ENCODE peak calls at places on chromosome 12, in ten cellular contexts. One of them, this sample, is unnamed.

GRCh38 chr12:3034067-3034750 is 43.0 kb upstream of the TSPAN9 start:
- DNase-seq in cardiac muscle cell: peak; percentile 76
- DNase-seq in left ventricle myocardium inferior: peak; percentile 65
- DNase-seq in activated CD8-positive, alpha-beta T cell treated with anti-CD3 and anti-CD28 coated beads, Interleukin-2, amount 10 ng/mL, durations not matched to agents 7 days and 5 days: peak; percentile 65
- DNase-seq in AG04450: peak; percentile 44
- DNase-seq in brain microvascular endothelial cell: peak; percentile 80
- DNase-seq in KBM-7: peak; percentile 69
- DNase-seq in ovary: peak; percentile 69
- DNase-seq in endothelial cell: peak; percentile 86
- DNase-seq in RWPE1: peak; percentile 66
- DNase-seq in this sample: no peak

GRCh38 chr12:109153711-109154434 is 37.5 kb downstream of the ACACB start:
- DNase-seq in endothelial cell: no peak
- DNase-seq in cardiac muscle cell: no peak
- DNase-seq in brain microvascular endothelial cell: no peak
- DNase-seq in left ventricle myocardium inferior: no peak
- DNase-seq in ovary: peak; percentile 49
- DNase-seq in activated CD8-positive, alpha-beta T cell treated with anti-CD3 and anti-CD28 coated beads, Interleukin-2, amount 10 ng/mL, durations not matched to agents 7 days and 5 days: no peak
- DNase-seq in RWPE1: no peak
- DNase-seq in AG04450: no peak
- DNase-seq in KBM-7: peak; percentile 40
- DNase-seq in this sample: no peak

GRCh38 chr12:58639323-58639934 is 280.9 kb downstream of the LRIG3 start:
- DNase-seq in AG04450: no peak
- DNase-seq in ovary: no peak
- DNase-seq in endothelial cell: no peak
- DNase-seq in cardiac muscle cell: peak; percentile 45
- DNase-seq in activated CD8-positive, alpha-beta T cell treated with anti-CD3 and anti-CD28 coated beads, Interleukin-2, amount 10 ng/mL, durations not matched to agents 7 days and 5 days: no peak
- DNase-seq in RWPE1: no peak
- DNase-seq in KBM-7: no peak
- DNase-seq in brain microvascular endothelial cell: peak; percentile 38
- DNase-seq in left ventricle myocardium inferior: no peak
- DNase-seq in this sample: no peak

GRCh38 chr12:116257213-116257612 is 20.3 kb downstream of the MED13L start:
- DNase-seq in left ventricle myocardium inferior: no peak
- DNase-seq in brain microvascular endothelial cell: no peak
- DNase-seq in ovary: no peak
- DNase-seq in endothelial cell: no peak
- DNase-seq in activated CD8-positive, alpha-beta T cell treated with anti-CD3 and anti-CD28 coated beads, Interleukin-2, amount 10 ng/mL, durations not matched to agents 7 days and 5 days: no peak
- DNase-seq in cardiac muscle cell: peak; percentile 54
- DNase-seq in RWPE1: no peak
- DNase-seq in KBM-7: peak; percentile 37
- DNase-seq in AG04450: no peak
- DNase-seq in this sample: no peak

GRCh38 chr12:56061982-56062381 is 18.0 kb upstream of the ERBB3 start:
- DNase-seq in left ventricle myocardium inferior: no peak
- DNase-seq in AG04450: no peak
- DNase-seq in endothelial cell: no peak
- DNase-seq in activated CD8-positive, alpha-beta T cell treated with anti-CD3 and anti-CD28 coated beads, Interleukin-2, amount 10 ng/mL, durations not matched to agents 7 days and 5 days: no peak
- DNase-seq in RWPE1: no peak
- DNase-seq in ovary: no peak
- DNase-seq in cardiac muscle cell: no peak
- DNase-seq in brain microvascular endothelial cell: peak; percentile 2
- DNase-seq in KBM-7: no peak
- DNase-seq in this sample: no peak

GRCh38 chr12:21155517-21156351 is 24.7 kb downstream of the SLCO1B1 start:
- DNase-seq in KBM-7: no peak
- DNase-seq in RWPE1: no peak
- DNase-seq in left ventricle myocardium inferior: no peak
- DNase-seq in cardiac muscle cell: no peak
- DNase-seq in activated CD8-positive, alpha-beta T cell treated with anti-CD3 and anti-CD28 coated beads, Interleukin-2, amount 10 ng/mL, durations not matched to agents 7 days and 5 days: no peak
- DNase-seq in brain microvascular endothelial cell: no peak
- DNase-seq in AG04450: no peak
- DNase-seq in ovary: no peak
- DNase-seq in endothelial cell: no peak
- DNase-seq in this sample: no peak

GRCh38 chr12:113855998-113856397 is 110.1 kb downstream of the RBM19 start:
- DNase-seq in RWPE1: no peak
- DNase-seq in brain microvascular endothelial cell: no peak
- DNase-seq in endothelial cell: no peak
- DNase-seq in activated CD8-positive, alpha-beta T cell treated with anti-CD3 and anti-CD28 coated beads, Interleukin-2, amount 10 ng/mL, durations not matched to agents 7 days and 5 days: no peak
- DNase-seq in AG04450: no peak
- DNase-seq in cardiac muscle cell: no peak
- DNase-seq in ovary: no peak
- DNase-seq in left ventricle myocardium inferior: peak; percentile 53
- DNase-seq in KBM-7: no peak
- DNase-seq in this sample: no peak

GRCh38 chr12:109789649-109790048 is 43.5 kb downstream of the TRPV4 start:
- DNase-seq in left ventricle myocardium inferior: no peak
- DNase-seq in cardiac muscle cell: no peak
- DNase-seq in activated CD8-positive, alpha-beta T cell treated with anti-CD3 and anti-CD28 coated beads, Interleukin-2, amount 10 ng/mL, durations not matched to agents 7 days and 5 days: no peak
- DNase-seq in endothelial cell: no peak
- DNase-seq in RWPE1: no peak
- DNase-seq in KBM-7: no peak
- DNase-seq in ovary: no peak
- DNase-seq in brain microvascular endothelial cell: no peak
- DNase-seq in AG04450: no peak
- DNase-seq in this sample: no peak

GRCh38 chr12:104588048-104588942 is 131.5 kb downstream of the CHST11 start:
- DNase-seq in KBM-7: no peak
- DNase-seq in endothelial cell: no peak
- DNase-seq in cardiac muscle cell: peak; percentile 27
- DNase-seq in left ventricle myocardium inferior: no peak
- DNase-seq in ovary: no peak
- DNase-seq in AG04450: no peak
- DNase-seq in activated CD8-positive, alpha-beta T cell treated with anti-CD3 and anti-CD28 coated beads, Interleukin-2, amount 10 ng/mL, durations not matched to agents 7 days and 5 days: no peak
- DNase-seq in RWPE1: peak; percentile 79
- DNase-seq in brain microvascular endothelial cell: peak; percentile 66
- DNase-seq in this sample: no peak

GRCh38 chr12:122121341-122122192 is 43.0 kb downstream of the MLXIP start:
- DNase-seq in brain microvascular endothelial cell: no peak
- DNase-seq in RWPE1: no peak
- DNase-seq in cardiac muscle cell: no peak
- DNase-seq in KBM-7: no peak
- DNase-seq in AG04450: no peak
- DNase-seq in endothelial cell: no peak
- DNase-seq in ovary: peak; percentile 34
- DNase-seq in left ventricle myocardium inferior: peak; percentile 6
- DNase-seq in activated CD8-positive, alpha-beta T cell treated with anti-CD3 and anti-CD28 coated beads, Interleukin-2, amount 10 ng/mL, durations not matched to agents 7 days and 5 days: no peak
- DNase-seq in this sample: no peak

GRCh38 chr12:114784526-114784925 is 100.6 kb upstream of the TBX3 start:
- DNase-seq in RWPE1: no peak
- DNase-seq in AG04450: no peak
- DNase-seq in ovary: no peak
- DNase-seq in brain microvascular endothelial cell: no peak
- DNase-seq in KBM-7: no peak
- DNase-seq in activated CD8-positive, alpha-beta T cell treated with anti-CD3 and anti-CD28 coated beads, Interleukin-2, amount 10 ng/mL, durations not matched to agents 7 days and 5 days: no peak
- DNase-seq in left ventricle myocardium inferior: no peak
- DNase-seq in endothelial cell: no peak
- DNase-seq in cardiac muscle cell: no peak
- DNase-seq in this sample: no peak

GRCh38 chr12:27505124-27505523 is 18.9 kb upstream of the PPFIBP1 start:
- DNase-seq in ovary: no peak
- DNase-seq in cardiac muscle cell: peak; percentile 58
- DNase-seq in brain microvascular endothelial cell: no peak
- DNase-seq in endothelial cell: no peak
- DNase-seq in left ventricle myocardium inferior: no peak
- DNase-seq in AG04450: no peak
- DNase-seq in activated CD8-positive, alpha-beta T cell treated with anti-CD3 and anti-CD28 coated beads, Interleukin-2, amount 10 ng/mL, durations not matched to agents 7 days and 5 days: no peak
- DNase-seq in KBM-7: no peak
- DNase-seq in RWPE1: no peak
- DNase-seq in this sample: no peak

GRCh38 chr12:20448781-20449180 is 80.4 kb downstream of the PDE3A start:
- DNase-seq in cardiac muscle cell: no peak
- DNase-seq in activated CD8-positive, alpha-beta T cell treated with anti-CD3 and anti-CD28 coated beads, Interleukin-2, amount 10 ng/mL, durations not matched to agents 7 days and 5 days: no peak
- DNase-seq in left ventricle myocardium inferior: no peak
- DNase-seq in AG04450: no peak
- DNase-seq in RWPE1: no peak
- DNase-seq in ovary: no peak
- DNase-seq in KBM-7: no peak
- DNase-seq in brain microvascular endothelial cell: no peak
- DNase-seq in endothelial cell: no peak
- DNase-seq in this sample: no peak

GRCh38 chr12:116964004-116964739 is 53.4 kb downstream of the FBXW8 start:
- DNase-seq in left ventricle myocardium inferior: no peak
- DNase-seq in activated CD8-positive, alpha-beta T cell treated with anti-CD3 and anti-CD28 coated beads, Interleukin-2, amount 10 ng/mL, durations not matched to agents 7 days and 5 days: no peak
- DNase-seq in KBM-7: no peak
- DNase-seq in cardiac muscle cell: no peak
- DNase-seq in ovary: no peak
- DNase-seq in endothelial cell: no peak
- DNase-seq in RWPE1: no peak
- DNase-seq in AG04450: no peak
- DNase-seq in brain microvascular endothelial cell: no peak
- DNase-seq in this sample: no peak

GRCh38 chr12:49098035-49098451 is 3.4 kb upstream of the DHH start:
- DNase-seq in activated CD8-positive, alpha-beta T cell treated with anti-CD3 and anti-CD28 coated beads, Interleukin-2, amount 10 ng/mL, durations not matched to agents 7 days and 5 days: peak; percentile 75
- DNase-seq in left ventricle myocardium inferior: peak; percentile 25
- DNase-seq in brain microvascular endothelial cell: no peak
- DNase-seq in cardiac muscle cell: peak; percentile 64
- DNase-seq in RWPE1: no peak
- DNase-seq in KBM-7: peak; percentile 84
- DNase-seq in ovary: no peak
- DNase-seq in endothelial cell: peak; percentile 76
- DNase-seq in AG04450: no peak
- DNase-seq in this sample: peak; percentile 32

GRCh38 chr12:49776413-49776812 is 35.1 kb downstream of the TMBIM6 start:
- DNase-seq in brain microvascular endothelial cell: peak; percentile 69
- DNase-seq in cardiac muscle cell: peak; percentile 89
- DNase-seq in ovary: peak; percentile 68
- DNase-seq in activated CD8-positive, alpha-beta T cell treated with anti-CD3 and anti-CD28 coated beads, Interleukin-2, amount 10 ng/mL, durations not matched to agents 7 days and 5 days: peak; percentile 78
- DNase-seq in endothelial cell: peak; percentile 67
- DNase-seq in AG04450: peak; percentile 56
- DNase-seq in KBM-7: peak; percentile 73
- DNase-seq in RWPE1: peak; percentile 78
- DNase-seq in left ventricle myocardium inferior: peak; percentile 63
- DNase-seq in this sample: peak; percentile 15